ENCODE peak calls at places on chromosomes 5 and 9, in seven cellular contexts. Z is ovary, B is heart left ventricle, H is natural killer cell, F is MM.1S, X is coronary artery, O is body of pancreas. U is an unnamed sample.

GRCh38 chr9:108443741-108444140 is 412.0 kb downstream of the ACTL7B start:
- DNase-seq in F (no peak), H (no peak), Z (no peak), X (no peak), B (no peak), O (no peak), U (no peak)

GRCh38 chr9:101381833-101382342 is 2.9 kb downstream of the BAAT start:
- DNase-seq in H (no peak), F (no peak), X (no peak), O (no peak), Z (no peak), B (no peak), U (no peak)

GRCh38 chr9:6007770-6008168 is 7.7 kb downstream of the RANBP6 start:
- DNase-seq in B (peak; percentile 85), F (peak; percentile 66), H (no peak), O (peak; percentile 84), Z (peak; percentile 91), X (peak; percentile 86), U (peak; percentile 81)

GRCh38 chr5:172395483-172395882 is 58.8 kb downstream of the SH3PXD2B start:
- DNase-seq in F (no peak), B (no peak), X (no peak), Z (no peak), H (no peak), O (no peak), U (no peak)

GRCh38 chr5:180159756-180160155 is 49.3 kb downstream of the RASGEF1C start:
- DNase-seq in B (no peak), X (no peak), O (no peak), H (no peak), F (no peak), Z (no peak), U (no peak)

GRCh38 chr5:10491673-10492026 is 50.0 kb downstream of the ROPN1L start:
- DNase-seq in B (no peak), F (no peak), O (no peak), X (no peak), H (no peak), Z (no peak), U (no peak)

GRCh38 chr9:127950513-127951210 is 13.0 kb upstream of the DPM2 start:
- DNase-seq in X (no peak), F (no peak), O (peak; percentile 89), Z (no peak), B (peak; percentile 75), H (no peak), U (no peak)

GRCh38 chr9:127224178-127224882 is 40.2 kb upstream of the GARNL3 start:
- DNase-seq in Z (peak; percentile 98), F (peak; percentile 91), O (peak; percentile 93), X (peak; percentile 95), B (peak; percentile 95), H (peak; percentile 88), U (peak; percentile 85)

GRCh38 chr9:21252727-21253547 is 13.1 kb upstream of the IFNA14 start:
- DNase-seq in H (no peak), F (peak; percentile 25), Z (no peak), B (peak; percentile 39), O (peak; percentile 34), X (no peak), U (no peak)

GRCh38 chr5:52989025-52989780 is at the start of gene ITGA2:
- DNase-seq in X (no peak), B (peak; percentile 25), Z (peak; percentile 56), H (no peak), F (peak; percentile 48), O (peak; percentile 55), U (peak; percentile 45)

GRCh38 chr5:128538249-128539037 is 398 bp upstream of the FBN2 start:
- DNase-seq in H (no peak), O (peak; percentile 59), Z (peak; percentile 43), F (peak; percentile 35), B (peak; percentile 87), X (no peak), U (peak; percentile 29)

GRCh38 chr5:124906339-124907097 is 160.1 kb upstream of the ZNF608 start:
- DNase-seq in Z (peak; percentile 72), B (peak; percentile 81), O (peak; percentile 85), F (peak; percentile 39), X (peak; percentile 75), H (no peak), U (no peak)

DNA sequence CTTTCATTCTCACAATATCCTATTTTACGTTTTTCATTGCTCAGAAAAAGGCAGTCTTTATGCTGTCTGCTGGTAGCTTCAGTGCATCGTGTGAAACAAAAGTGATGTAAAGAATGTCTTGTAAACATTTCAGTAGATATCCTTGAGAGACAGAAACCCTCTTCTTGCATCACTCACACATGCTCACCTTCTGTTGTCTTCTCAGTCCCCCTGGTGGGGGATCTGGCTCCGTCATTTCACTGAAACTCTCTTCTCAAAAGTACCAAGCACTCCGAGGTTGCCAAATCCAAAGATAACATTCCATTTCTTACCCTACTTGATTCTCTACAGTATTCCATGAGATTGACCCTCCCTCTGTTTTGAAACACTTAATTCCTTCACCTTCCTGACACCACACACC is 46.1 kb upstream of the PCA3 start:
- DNase-seq in X (no peak), Z (no peak), H (no peak), F (no peak), O (no peak), B (no peak), U (no peak)
- TF ChIP-seq CTCF in X (no peak), Z (no peak), H (no peak), F (no peak), O (no peak), B (no peak), U (peak; percentile 28)

GRCh38 chr5:88803309-88803708 is 79.7 kb downstream of the MEF2C start:
- DNase-seq in Z (no peak), H (no peak), F (no peak), B (no peak), X (no peak), O (no peak), U (no peak)
- TF ChIP-seq CTCF in Z (no peak), H (no peak), F (no peak), B (no peak), X (no peak), O (no peak), U (no peak)

DNA sequence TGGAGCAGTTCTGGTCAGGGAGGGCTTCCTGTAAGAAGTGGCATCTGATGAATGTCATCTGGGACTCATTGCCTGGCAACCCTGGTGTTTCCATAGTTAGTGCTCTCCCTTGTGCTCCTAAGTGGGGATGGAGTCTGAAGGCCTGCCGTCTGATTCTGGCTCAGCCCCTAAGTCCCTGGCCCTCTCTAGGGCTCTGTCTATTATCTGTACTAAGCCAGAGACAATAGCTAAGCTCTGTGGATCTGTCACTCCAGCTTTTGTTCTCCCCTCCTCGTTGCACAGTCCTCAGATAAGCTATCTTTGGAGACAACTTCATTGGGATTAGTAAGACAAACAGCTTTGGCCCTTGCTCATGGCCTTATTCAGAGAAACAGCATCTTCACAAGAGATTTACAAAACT is 30.6 kb upstream of the TTC1 start:
- DNase-seq in X (no peak), H (no peak), F (no peak), Z (no peak), B (no peak), O (no peak), U (no peak)
- TF ChIP-seq CTCF in X (no peak), H (no peak), F (no peak), Z (no peak), B (no peak), O (no peak), U (no peak)

GRCh38 chr5:94778299-94778698 is 159.8 kb downstream of the SLF1 start:
- DNase-seq in Z (no peak), O (no peak), H (no peak), X (no peak), B (no peak), F (no peak), U (no peak)
- TF ChIP-seq CTCF in Z (no peak), O (no peak), H (no peak), X (no peak), B (no peak), F (no peak), U (no peak)

DNA sequence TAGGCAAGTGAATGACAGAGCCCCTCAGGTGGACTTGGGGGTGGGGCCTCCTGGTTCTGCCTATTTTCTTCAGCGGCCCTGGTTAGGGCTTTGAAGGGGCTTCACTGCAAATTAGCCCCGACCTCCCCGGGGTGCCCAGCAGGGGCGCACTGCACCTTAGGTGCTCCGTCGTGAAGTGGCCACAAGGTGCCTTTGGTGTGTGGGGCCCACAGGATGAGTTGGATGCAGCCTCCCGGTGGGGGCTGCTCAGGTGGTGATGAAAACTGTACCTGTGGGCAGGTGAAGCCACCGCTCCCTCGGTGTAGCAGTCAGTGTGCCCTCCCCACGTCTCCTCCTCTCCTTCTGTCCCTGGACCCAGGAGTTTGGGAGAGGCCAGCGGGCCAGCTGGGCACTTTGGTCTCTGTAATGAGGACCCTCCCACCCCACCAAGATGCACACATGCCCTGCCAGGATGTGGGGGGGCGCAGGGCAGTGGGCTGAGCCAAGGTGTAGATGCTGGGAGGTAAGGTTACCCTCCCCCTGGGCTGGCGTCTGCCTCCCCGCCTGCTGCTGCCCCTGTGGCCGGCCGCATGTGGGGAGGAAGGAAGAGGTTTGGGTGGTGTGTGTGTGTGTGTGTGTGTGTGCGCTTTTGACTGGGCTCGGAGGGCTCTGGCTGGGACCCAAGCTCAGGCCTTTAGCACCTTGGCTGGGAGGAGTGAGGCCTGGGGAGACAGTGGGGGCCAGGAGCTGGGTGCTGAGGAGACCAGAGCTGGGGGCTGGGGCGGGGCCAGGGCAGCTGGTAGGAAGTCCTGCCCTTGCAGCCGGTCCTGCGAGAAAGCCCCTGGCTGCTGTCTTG is 55.6 kb downstream of the RXRA start:
- DNase-seq in Z (peak; percentile 56), B (peak; percentile 74), X (no peak), H (peak; percentile 69), O (peak; percentile 47), F (no peak), U (no peak)
- TF ChIP-seq CTCF in Z (no peak), B (no peak), X (no peak), H (peak; percentile 78), O (no peak), F (peak; percentile 19), U (peak; percentile 49)

GRCh38 chr5:133246376-133247144 is 194.7 kb downstream of the HSPA4 start:
- DNase-seq in F (no peak), O (no peak), X (no peak), H (no peak), B (no peak), Z (no peak), U (no peak)

GRCh38 chr5:133246053-133246370 is 194.2 kb downstream of the HSPA4 start:
- DNase-seq in X (no peak), O (no peak), F (no peak), B (no peak), H (no peak), Z (no peak), U (no peak)

GRCh38 chr5:133249593-133249992 is 197.8 kb downstream of the HSPA4 start:
- DNase-seq in H (no peak), O (no peak), Z (no peak), X (no peak), B (no peak), F (no peak), U (no peak)

GRCh38 chr5:133247145-133247709 is 195.4 kb downstream of the HSPA4 start:
- DNase-seq in Z (no peak), F (no peak), X (no peak), B (no peak), H (no peak), O (no peak), U (no peak)

GRCh38 chr5:133247881-133248642 is 196.2 kb downstream of the HSPA4 start:
- DNase-seq in Z (no peak), X (no peak), B (peak; percentile 42), F (no peak), H (no peak), O (peak; percentile 51), U (peak; percentile 41)
- TF ChIP-seq CTCF in Z (no peak), X (no peak), B (peak; percentile 34), F (no peak), H (no peak), O (peak; percentile 11), U (peak; percentile 76)

U was measured in progenitor cell of endocrine pancreas.